ENCODE peak calls at places on chromosome 4, in seven cellular contexts. F is SK-N-SH, H is K562, X is HepG2, C is H1, U is HCT116, M is GM12878. K is an unnamed sample.

GRCh38 chr4:118282692-118283091 is 70.1 kb downstream of the PRSS12 start:
- DNase-seq in F (no peak), H (no peak), X (peak), C (no peak), U (no peak), M (no peak), K (no peak)

GRCh38 chr4:94277539-94277938 is 65.1 kb downstream of the HPGDS start:
- DNase-seq in F (no peak), H (no peak), X (no peak), C (no peak), U (no peak), M (no peak), K (no peak)

GRCh38 chr4:7904108-7904516 is 35.5 kb downstream of the AFAP1 start:
- DNase-seq in F (no peak), H (no peak), X (no peak), C (no peak), U (no peak), M (no peak), K (no peak)

GRCh38 chr4:180058731-180059215 is 2184.4 kb upstream of the TENM3 start:
- DNase-seq in F (peak), H (no peak), X (no peak), C (no peak), U (no peak), M (no peak), K (no peak)

GRCh38 chr4:69497081-69497480 is 1.4 kb upstream of the UGT2B4 start:
- DNase-seq in F (no peak), H (no peak), X (no peak), C (no peak), U (no peak), M (no peak), K (no peak)

GRCh38 chr4:40422309-40422708 is 87.2 kb downstream of the CHRNA9 start:
- DNase-seq in F (no peak), H (no peak), X (no peak), C (no peak), U (no peak), M (no peak), K (no peak)

GRCh38 chr4:102663073-102663472 is 97.7 kb downstream of the MANBA start:
- DNase-seq in F (no peak), H (no peak), X (no peak), C (no peak), U (no peak), M (no peak), K (no peak)

GRCh38 chr4:152983774-152984411 is 47.8 kb downstream of the FHDC1 start:
- DNase-seq in F (no peak), H (no peak), X (no peak), C (no peak), U (no peak), M (no peak), K (no peak)

GRCh38 chr4:16056681-16057400 is 27.0 kb downstream of the PROM1 start:
- DNase-seq in F (peak), H (no peak), X (no peak), C (no peak), U (no peak), M (no peak), K (no peak)

GRCh38 chr4:23717528-23718248 is 172.2 kb downstream of the PPARGC1A start:
- DNase-seq in F (peak), H (peak), X (peak), C (no peak), U (no peak), M (no peak), K (peak)

GRCh38 chr4:122764808-122765189 is 32.3 kb downstream of the BBS12 start:
- DNase-seq in F (no peak), H (no peak), X (no peak), C (no peak), U (no peak), M (no peak), K (no peak)

GRCh38 chr4:51880016-51880915 is 37.3 kb downstream of the DCUN1D4 start:
- DNase-seq in F (no peak), H (no peak), X (peak), C (no peak), U (no peak), M (no peak), K (no peak)

GRCh38 chr4:104811727-104812126 is 317.0 kb upstream of the CXXC4 start:
- DNase-seq in F (no peak), H (no peak), X (no peak), C (no peak), U (no peak), M (no peak), K (no peak)

GRCh38 chr4:105426187-105426897 is 47.5 kb downstream of the PPA2 start:
- DNase-seq in F (no peak), H (no peak), X (no peak), C (no peak), U (no peak), M (no peak), K (no peak)

GRCh38 chr4:150090836-150091235 is 12.6 kb downstream of the DCLK2 start:
- DNase-seq in F (no peak), H (no peak), X (no peak), C (no peak), U (no peak), M (no peak), K (no peak)

GRCh38 chr4:153318696-153319320 is 25.7 kb upstream of the MND1 start:
- DNase-seq in F (peak), H (peak), X (peak), C (no peak), U (peak), M (no peak), K (peak)

DNA sequence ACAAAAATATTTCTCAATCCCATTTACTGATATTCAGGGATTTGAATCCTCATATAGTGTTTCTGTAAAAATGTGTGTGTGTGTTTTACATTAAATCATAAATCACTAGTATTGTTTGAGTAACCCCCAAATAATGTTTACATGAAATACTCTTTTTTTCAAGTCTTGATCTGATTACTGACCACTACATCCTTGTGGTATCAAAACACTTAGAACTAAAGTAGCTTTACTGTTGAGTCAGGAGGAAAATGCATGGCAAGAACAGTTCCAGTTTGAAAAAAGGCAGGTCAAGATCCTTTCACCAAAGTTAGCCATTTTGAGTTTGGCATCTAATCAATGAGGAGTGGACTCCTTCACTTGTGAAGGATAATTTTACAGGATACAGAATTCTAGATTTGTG is 3.6 kb upstream of the WDR19 start:
- DNase-seq in F (no peak), H (no peak), X (no peak), C (no peak), U (no peak), M (no peak), K (no peak)
- TF ChIP-seq JUND in F (no peak), H (no peak), X (no peak), C (no peak), U (no peak), M (no peak), K (no peak)

GRCh38 chr4:78213218-78213617 is 156.1 kb downstream of the FRAS1 start:
- DNase-seq in F (no peak), H (no peak), X (no peak), C (no peak), U (no peak), M (no peak), K (no peak)
- TF ChIP-seq JUND in F (no peak), H (no peak), X (no peak), C (no peak), U (no peak), M (no peak), K (no peak)

GRCh38 chr4:87805971-87806370 is 6.6 kb downstream of the IBSP start:
- DNase-seq in F (no peak), H (no peak), X (no peak), C (no peak), U (no peak), M (no peak), K (peak)
- TF ChIP-seq JUND in F (no peak), H (no peak), X (no peak), C (no peak), U (no peak), M (no peak), K (no peak)

DNA sequence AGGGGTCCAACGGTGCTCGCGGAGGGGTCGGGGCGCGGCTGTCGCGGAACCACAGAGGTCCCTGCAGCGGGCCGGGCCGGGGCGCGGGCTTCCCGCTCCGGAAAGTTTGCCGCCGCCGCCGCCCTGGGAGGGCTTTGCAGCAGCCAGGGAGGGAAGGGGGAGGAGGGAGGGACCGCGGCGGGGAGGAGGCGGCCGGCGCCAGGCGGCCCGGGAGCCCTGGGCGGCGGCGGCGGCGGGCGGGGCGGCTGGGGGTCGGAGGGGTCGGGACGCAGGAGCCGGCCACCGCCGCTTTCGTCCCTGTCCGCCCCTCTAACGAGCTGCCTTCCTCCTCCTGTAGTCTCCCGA is 375 bp downstream of the FGFR3 start:
- DNase-seq in F (peak), H (peak), X (no peak), C (no peak), U (no peak), M (no peak), K (peak)
- TF ChIP-seq JUND in F (no peak), H (no peak), X (no peak), C (no peak), U (no peak), M (no peak), K (no peak)

DNA sequence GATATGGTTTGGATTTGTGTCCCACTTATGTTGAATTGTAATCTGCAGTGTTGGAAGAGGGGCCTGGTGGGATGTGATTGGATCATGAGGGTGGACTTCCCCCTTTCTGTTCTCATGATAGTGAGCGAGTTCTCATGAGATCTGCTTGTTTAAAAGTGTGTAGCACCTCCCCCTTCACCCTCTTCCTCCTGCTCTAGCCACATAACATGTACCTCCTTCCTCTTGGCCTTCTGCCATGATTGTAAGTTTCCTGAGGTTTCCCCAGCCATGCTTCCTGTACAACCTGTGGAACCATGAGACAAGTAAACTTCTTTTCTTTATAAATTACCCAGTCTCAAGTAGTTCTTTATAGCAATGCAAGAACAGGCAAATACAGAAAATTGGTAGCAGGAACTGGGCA is 138.7 kb downstream of the INPP4B start:
- DNase-seq in F (no peak), H (no peak), X (no peak), C (no peak), U (no peak), M (no peak), K (no peak)
- TF ChIP-seq JUND in F (no peak), H (no peak), X (no peak), C (no peak), U (no peak), M (no peak), K (no peak)

GRCh38 chr4:174038481-174038880 is 245.0 kb downstream of the FBXO8 start:
- DNase-seq in F (no peak), H (no peak), X (no peak), C (no peak), U (no peak), M (no peak), K (no peak)
- TF ChIP-seq JUND in F (no peak), H (no peak), X (no peak), C (no peak), U (no peak), M (no peak), K (no peak)

K was measured in T47D.